ENCODE peak calls at places on chromosomes 13 and 19, in eight cellular contexts. G is CD8-positive, alpha-beta T cell; Z is pancreas; H is tibial artery; O is psoas muscle; N is lower lobe of right lung; J is heart left ventricle; A is neural crest cell. D is an unnamed sample.
A peak's percentile ranks its signal among the peaks of the same experiment; 100 is the strongest.

GRCh38 chr19:45027371-45027770 is 11.5 kb upstream of the CLASRP start:
- DNase-seq in G (no peak), Z (no peak), H (no peak), O (no peak), N (no peak), J (no peak), A (no peak), D (no peak)

GRCh38 chr13:64643066-64643465 is 2587.1 kb downstream of the PCDH9 start:
- DNase-seq in G (no peak), Z (no peak), H (no peak), O (no peak), N (no peak), J (no peak), A (no peak), D (no peak)

GRCh38 chr19:4730740-4731171 is 7.1 kb upstream of the DPP9 start:
- DNase-seq in G (peak; percentile 67), Z (no peak), H (no peak), O (no peak), N (no peak), J (no peak), A (peak; percentile 36), D (peak; percentile 58)

GRCh38 chr13:49652691-49653305 is 24.5 kb downstream of the ARL11 start:
- DNase-seq in G (no peak), Z (peak; percentile 9), H (no peak), O (peak; percentile 27), N (no peak), J (no peak), A (peak; percentile 32), D (peak; percentile 57)

GRCh38 chr13:41568143-41568989 is 111.0 kb downstream of the RGCC start:
- DNase-seq in G (no peak), Z (no peak), H (no peak), O (no peak), N (no peak), J (no peak), A (no peak), D (no peak)

GRCh38 chr13:26946675-26947342 is 186.2 kb upstream of the GPR12 start:
- DNase-seq in G (no peak), Z (no peak), H (no peak), O (no peak), N (no peak), J (no peak), A (no peak), D (peak; percentile 50)

GRCh38 chr13:44051923-44052322 is 172.2 kb downstream of the LACC1 start:
- DNase-seq in G (no peak), Z (no peak), H (no peak), O (no peak), N (no peak), J (no peak), A (no peak), D (no peak)

GRCh38 chr13:99812611-99813010 is 159.0 kb downstream of the ZIC5 start:
- DNase-seq in G (no peak), Z (peak; percentile 9), H (no peak), O (no peak), N (no peak), J (no peak), A (no peak), D (no peak)

GRCh38 chr19:43479961-43480561 is 14.7 kb upstream of the LYPD3 start:
- DNase-seq in G (no peak), Z (no peak), H (no peak), O (no peak), N (no peak), J (no peak), A (no peak), D (no peak)

GRCh38 chr13:33032037-33032625 is 15.9 kb downstream of the KL start:
- DNase-seq in G (no peak), Z (no peak), H (no peak), O (no peak), N (peak; percentile 68), J (peak; percentile 35), A (no peak), D (no peak)

GRCh38 chr19:38079926-38080380 is 144.1 kb downstream of the DPF1 start:
- DNase-seq in G (no peak), Z (peak; percentile 25), H (no peak), O (no peak), N (no peak), J (no peak), A (no peak), D (peak; percentile 79)

GRCh38 chr13:39016789-39017188 is 21.1 kb downstream of the PROSER1 start:
- DNase-seq in G (no peak), Z (no peak), H (no peak), O (no peak), N (no peak), J (no peak), A (peak; percentile 11), D (peak; percentile 44)

GRCh38 chr13:96898212-96898611 is 96.1 kb downstream of the OXGR1 start:
- DNase-seq in G (no peak), Z (no peak), H (no peak), O (no peak), N (no peak), J (no peak), A (no peak), D (no peak)

GRCh38 chr19:10402441-10403038 is 802 bp downstream of the CDC37 start:
- DNase-seq in G (peak; percentile 12), Z (no peak), H (no peak), O (peak; percentile 46), N (peak; percentile 68), J (peak; percentile 74), A (no peak), D (no peak)

GRCh38 chr19:29211562-29212416 is 1.2 kb downstream of the UQCRFS1 start:
- DNase-seq in G (peak; percentile 39), Z (no peak), H (no peak), O (no peak), N (no peak), J (no peak), A (no peak), D (no peak)

GRCh38 chr13:30880151-30880551 is 25.9 kb upstream of the MEDAG start:
- DNase-seq in G (no peak), Z (no peak), H (no peak), O (no peak), N (no peak), J (no peak), A (no peak), D (no peak)
- TF ChIP-seq CTCF in G (no peak), Z (no peak), H (no peak), O (no peak), N (no peak), J (no peak), A (no peak), D (no peak)

DNA sequence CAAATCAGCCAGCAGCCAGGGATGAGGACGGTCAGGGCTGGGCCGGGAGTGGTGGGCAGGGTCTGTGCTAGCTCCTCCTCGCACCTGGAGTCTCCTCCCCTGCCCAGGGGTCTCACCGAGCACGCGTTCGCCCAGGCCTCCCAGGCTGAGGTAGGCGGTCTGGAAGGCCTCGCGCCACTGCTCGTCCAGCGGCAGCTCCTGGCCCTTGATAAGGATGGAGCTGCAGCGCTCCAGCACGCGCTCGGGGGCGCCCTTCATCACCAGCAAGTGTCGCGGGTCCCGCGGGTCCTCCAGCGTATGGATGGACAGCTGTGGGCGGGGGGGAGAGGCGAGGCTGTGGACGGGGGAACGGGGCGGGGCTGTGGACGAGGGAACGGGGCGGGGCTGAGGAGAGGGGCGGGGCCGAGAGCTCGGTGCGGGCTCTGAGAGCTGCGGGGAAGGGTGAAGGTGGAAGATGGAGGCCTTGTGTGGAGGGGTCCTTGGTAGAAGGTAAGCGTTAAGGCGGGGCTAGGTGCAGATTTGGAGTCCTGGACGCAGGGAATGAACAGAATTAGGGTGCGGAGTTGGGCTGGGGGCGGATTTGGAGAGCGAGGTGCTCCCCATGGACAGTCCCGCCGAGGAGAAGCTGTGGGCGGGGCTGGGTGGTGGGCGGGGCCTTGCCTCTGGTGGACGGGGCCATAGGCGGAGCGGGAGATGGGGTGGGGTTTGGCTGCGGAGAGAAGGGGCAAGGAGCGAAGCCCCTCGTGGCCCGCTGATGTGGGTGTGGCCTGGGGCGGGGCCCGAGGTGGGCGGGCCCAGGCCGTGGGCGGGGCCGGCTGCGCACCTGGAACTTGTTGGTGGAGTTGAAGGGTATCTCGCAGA is 5.7 kb downstream of the ATP4A start:
- DNase-seq in G (peak; percentile 46), Z (peak; percentile 86), H (no peak), O (peak; percentile 68), N (peak; percentile 79), J (peak; percentile 58), A (peak; percentile 84), D (peak; percentile 72)
- TF ChIP-seq CTCF in G (no peak), Z (no peak), H (no peak), O (no peak), N (no peak), J (no peak), A (no peak), D (peak; percentile 3)

GRCh38 chr19:347946-348861 is 3.6 kb upstream of the MIER2 start:
- DNase-seq in G (no peak), Z (no peak), H (no peak), O (no peak), N (no peak), J (no peak), A (no peak), D (no peak)
- TF ChIP-seq CTCF in G (no peak), Z (no peak), H (no peak), O (no peak), N (no peak), J (no peak), A (no peak), D (no peak)

GRCh38 chr19:19214892-19215291 is 3.1 kb downstream of the NCAN start:
- DNase-seq in G (peak; percentile 40), Z (no peak), H (no peak), O (no peak), N (no peak), J (no peak), A (peak; percentile 88), D (no peak)

GRCh38 chr19:19213822-19214558 is 2.2 kb downstream of the NCAN start:
- DNase-seq in G (no peak), Z (no peak), H (no peak), O (no peak), N (no peak), J (no peak), A (peak; percentile 27), D (no peak)

GRCh38 chr19:19215792-19216191 is 4.0 kb downstream of the NCAN start:
- DNase-seq in G (no peak), Z (no peak), H (no peak), O (no peak), N (no peak), J (no peak), A (no peak), D (no peak)

GRCh38 chr19:19218911-19219310 is 7.2 kb downstream of the NCAN start:
- DNase-seq in G (no peak), Z (no peak), H (no peak), O (no peak), N (no peak), J (no peak), A (no peak), D (no peak)

DNA sequence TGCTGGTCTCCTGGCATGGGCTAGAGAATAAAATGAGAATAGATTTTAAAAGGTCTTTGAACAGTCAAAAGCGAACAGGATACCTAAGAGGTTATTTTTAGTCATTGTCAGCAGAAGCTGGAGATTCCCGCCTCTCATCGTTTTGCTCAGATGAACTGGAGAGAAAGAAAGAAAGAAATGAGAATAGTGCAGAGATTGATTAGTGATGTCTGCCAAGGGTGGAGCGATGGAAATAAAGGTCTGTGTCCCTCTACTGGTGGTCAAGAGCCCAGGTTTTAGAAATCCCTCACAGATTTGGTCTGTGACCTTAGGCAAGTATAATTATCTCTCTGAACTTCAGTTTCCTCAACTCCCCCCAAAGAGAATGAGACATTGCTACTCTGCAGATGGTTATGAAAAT is 5.4 kb downstream of the NCAN start:
- DNase-seq in G (no peak), Z (no peak), H (no peak), O (no peak), N (no peak), J (no peak), A (no peak), D (no peak)
- TF ChIP-seq CTCF in G (no peak), Z (no peak), H (no peak), O (no peak), N (no peak), J (no peak), A (peak; percentile 20), D (no peak)

GRCh38 chr13:24858953-24859352 is 95.0 kb downstream of the RNF17 start:
- DNase-seq in G (no peak), Z (no peak), H (no peak), O (no peak), N (no peak), J (no peak), A (no peak), D (no peak)
- TF ChIP-seq CTCF in G (no peak), Z (no peak), H (no peak), O (no peak), N (no peak), J (no peak), A (no peak), D (no peak)

D was measured in GM10248.